ENCODE peak calls at places on chromosome 19, in six cellular contexts. X is endothelial cell; H is NCI-H446; D is DMS153; P is mucosa of descending colon; V is stimulated activated CD4-positive, alpha-beta T cell treated with anti-CD3 and anti-CD28 coated beads, Interleukin-1b, Interleukin-23, amount 100 ng/mL, for 4 hours. G is an unnamed sample.

GRCh38 chr19:27777242-27777641 is 1435.7 kb downstream of the UQCRFS1 start:
- DNase-seq in D (no peak), V (no peak), P (no peak), H (no peak), X (no peak), G (no peak)

GRCh38 chr19:45906221-45906620 is 3.8 kb upstream of the MYPOP start:
- DNase-seq in X (no peak), P (no peak), D (no peak), V (no peak), H (no peak), G (no peak)

GRCh38 chr19:38375748-38376147 is 1.4 kb downstream of the PSMD8 start:
- DNase-seq in V (no peak), P (no peak), X (no peak), H (no peak), D (no peak), G (no peak)

GRCh38 chr19:13189600-13189999 is 39.4 kb downstream of the IER2 start:
- DNase-seq in H (no peak), D (no peak), P (no peak), X (no peak), V (no peak), G (no peak)

GRCh38 chr19:16688084-16688483 is 27.1 kb downstream of the TMEM38A start:
- DNase-seq in P (no peak), H (no peak), X (no peak), D (no peak), V (no peak), G (no peak)

GRCh38 chr19:57302020-57302465 is 18.2 kb upstream of the ZNF543 start:
- DNase-seq in P (no peak), X (no peak), D (no peak), H (no peak), V (no peak), G (peak)

GRCh38 chr19:12318782-12319413 is 14.5 kb downstream of the ZNF563 start:
- DNase-seq in V (no peak), D (no peak), H (no peak), P (no peak), X (no peak), G (no peak)

GRCh38 chr19:55554749-55555152 is 9.4 kb upstream of the SBK3 start:
- DNase-seq in X (no peak), P (no peak), D (peak), H (no peak), V (no peak), G (no peak)

GRCh38 chr19:21568816-21569496 is 63.6 kb downstream of the ZNF429 start:
- DNase-seq in H (no peak), V (peak), P (peak), D (peak), X (no peak), G (peak)

GRCh38 chr19:11005521-11005920 is 44.7 kb downstream of the SMARCA4 start:
- DNase-seq in X (no peak), V (no peak), H (no peak), D (no peak), P (no peak), G (no peak)

GRCh38 chr19:4575267-4575793 is 15.8 kb upstream of the SEMA6B start:
- DNase-seq in V (no peak), H (no peak), D (no peak), X (peak), P (no peak), G (no peak)

GRCh38 chr19:55115446-55116065 is 1.9 kb downstream of the PPP1R12C start:
- DNase-seq in P (no peak), D (no peak), H (no peak), V (no peak), X (no peak), G (no peak)